ENCODE peak calls at places on chromosomes 16 and 17, in seven cellular contexts. L, I, J, P, X, H and Q are unnamed samples.

GRCh38 chr16:30185141-30185682 is 1.8 kb downstream of the CORO1A start:
- DNase-seq in L (no peak), I (no peak), J (no peak), P (no peak), X (peak; percentile 13), H (peak; percentile 48), Q (no peak)

GRCh38 chr17:1736348-1737281 is 6.1 kb upstream of the SERPINF2 start:
- DNase-seq in L (peak; percentile 9), I (peak; percentile 44), J (no peak), P (peak; percentile 60), X (no peak), H (no peak), Q (no peak)

GRCh38 chr17:50944054-50944901 is 78.1 kb upstream of the TOB1 start:
- DNase-seq in L (peak; percentile 72), I (peak; percentile 74), J (no peak), P (peak; percentile 49), X (peak; percentile 53), H (peak; percentile 72), Q (peak; percentile 59)

GRCh38 chr16:17283022-17283421 is 187.7 kb downstream of the XYLT1 start:
- DNase-seq in L (peak; percentile 97), I (peak; percentile 40), J (peak; percentile 83), P (no peak), X (no peak), H (no peak), Q (no peak)

GRCh38 chr17:67055041-67055443 is 10.7 kb downstream of the CACNG1 start:
- DNase-seq in L (no peak), I (no peak), J (no peak), P (no peak), X (no peak), H (no peak), Q (no peak)

GRCh38 chr17:17492085-17492484 is 4.1 kb downstream of the RASD1 start:
- DNase-seq in L (peak; percentile 46), I (no peak), J (no peak), P (no peak), X (no peak), H (no peak), Q (no peak)

GRCh38 chr16:17196526-17196925 is 274.2 kb downstream of the XYLT1 start:
- DNase-seq in L (no peak), I (no peak), J (no peak), P (no peak), X (no peak), H (no peak), Q (no peak)

GRCh38 chr17:32551186-32551955 is 64.6 kb downstream of the CDK5R1 start:
- DNase-seq in L (no peak), I (no peak), J (no peak), P (peak; percentile 82), X (no peak), H (no peak), Q (peak; percentile 23)